ENCODE peak calls at places on chromosome 20, in eight cellular contexts. One of them, this sample, is unnamed.

GRCh38 chr20:21302645-21303060 is 478 bp upstream of the XRN2 start:
- DNase-seq in SK-N-SH: no peak
- DNase-seq in DND-41: no peak
- DNase-seq in PC-3: peak
- DNase-seq in neuronal stem cell: no peak
- DNase-seq in mesendoderm: no peak
- DNase-seq in fibroblast of lung: no peak
- DNase-seq in NT2/D1: no peak
- DNase-seq in this sample: no peak

GRCh38 chr20:60815656-60816055 is 436.4 kb upstream of the CDH4 start:
- DNase-seq in SK-N-SH: no peak
- DNase-seq in neuronal stem cell: no peak
- DNase-seq in PC-3: no peak
- DNase-seq in mesendoderm: no peak
- DNase-seq in fibroblast of lung: no peak
- DNase-seq in DND-41: no peak
- DNase-seq in NT2/D1: no peak
- DNase-seq in this sample: no peak

GRCh38 chr20:57603120-57603519 is 17.1 kb downstream of the ZBP1 start:
- DNase-seq in mesendoderm: no peak
- DNase-seq in fibroblast of lung: no peak
- DNase-seq in SK-N-SH: no peak
- DNase-seq in DND-41: no peak
- DNase-seq in NT2/D1: no peak
- DNase-seq in PC-3: no peak
- DNase-seq in neuronal stem cell: no peak
- DNase-seq in this sample: no peak

GRCh38 chr20:62042025-62042820 is 23.5 kb downstream of the TAF4 start:
- DNase-seq in PC-3: no peak
- DNase-seq in NT2/D1: no peak
- DNase-seq in SK-N-SH: no peak
- DNase-seq in fibroblast of lung: no peak
- DNase-seq in neuronal stem cell: no peak
- DNase-seq in mesendoderm: no peak
- DNase-seq in DND-41: no peak
- DNase-seq in this sample: no peak

GRCh38 chr20:15711177-15711576 is 862.1 kb downstream of the KIF16B start:
- DNase-seq in fibroblast of lung: no peak
- DNase-seq in mesendoderm: no peak
- DNase-seq in neuronal stem cell: no peak
- DNase-seq in NT2/D1: no peak
- DNase-seq in SK-N-SH: no peak
- DNase-seq in PC-3: no peak
- DNase-seq in DND-41: no peak
- DNase-seq in this sample: no peak

GRCh38 chr20:35145141-35145564 is 2.0 kb downstream of the EDEM2 start:
- DNase-seq in neuronal stem cell: no peak
- DNase-seq in PC-3: peak
- DNase-seq in SK-N-SH: peak
- DNase-seq in fibroblast of lung: peak
- DNase-seq in mesendoderm: peak
- DNase-seq in DND-41: no peak
- DNase-seq in NT2/D1: peak
- DNase-seq in this sample: no peak

GRCh38 chr20:20864346-20865096 is 152.1 kb upstream of the RALGAPA2 start:
- DNase-seq in PC-3: peak
- DNase-seq in neuronal stem cell: peak
- DNase-seq in fibroblast of lung: no peak
- DNase-seq in DND-41: no peak
- DNase-seq in SK-N-SH: no peak
- DNase-seq in mesendoderm: peak
- DNase-seq in NT2/D1: no peak
- DNase-seq in this sample: peak

GRCh38 chr20:63979549-63980316 is at the start of gene SAMD10:
- DNase-seq in NT2/D1: no peak
- DNase-seq in PC-3: peak
- DNase-seq in DND-41: peak
- DNase-seq in SK-N-SH: peak
- DNase-seq in neuronal stem cell: no peak
- DNase-seq in mesendoderm: peak
- DNase-seq in fibroblast of lung: no peak
- DNase-seq in this sample: no peak

DNA sequence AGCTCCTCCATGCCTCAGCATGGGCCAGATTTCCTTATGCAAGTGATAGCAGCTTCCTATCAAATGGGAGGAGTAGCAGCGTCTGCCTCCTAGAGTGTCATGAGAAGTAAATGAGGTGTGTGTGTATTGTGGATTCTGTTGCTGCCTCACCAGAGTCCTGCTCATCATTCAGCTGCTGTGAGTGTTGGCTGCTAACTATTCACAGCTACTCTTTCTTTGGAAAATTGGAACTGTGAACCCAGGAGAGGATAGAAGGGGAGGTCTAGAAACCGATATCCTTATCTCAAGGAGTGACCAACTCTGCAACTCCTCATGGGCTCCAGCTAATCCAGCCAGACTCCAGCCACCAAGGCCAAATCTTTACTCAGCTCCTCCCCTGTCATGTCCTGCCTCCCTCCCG is 63.3 kb downstream of the TOX2 start:
- DNase-seq in neuronal stem cell: no peak
- DNase-seq in fibroblast of lung: no peak
- DNase-seq in NT2/D1: no peak
- DNase-seq in DND-41: no peak
- DNase-seq in PC-3: no peak
- DNase-seq in mesendoderm: peak
- DNase-seq in SK-N-SH: no peak
- DNase-seq in this sample: no peak
- H3K9ac ChIP-seq in neuronal stem cell: no peak
- H3K9ac ChIP-seq in fibroblast of lung: no peak
- H3K9ac ChIP-seq in NT2/D1: no peak
- H3K9ac ChIP-seq in DND-41: no peak
- H3K9ac ChIP-seq in PC-3: no peak
- H3K9ac ChIP-seq in mesendoderm: no peak
- H3K9ac ChIP-seq in SK-N-SH: no peak
- H3K9ac ChIP-seq in this sample: no peak

DNA sequence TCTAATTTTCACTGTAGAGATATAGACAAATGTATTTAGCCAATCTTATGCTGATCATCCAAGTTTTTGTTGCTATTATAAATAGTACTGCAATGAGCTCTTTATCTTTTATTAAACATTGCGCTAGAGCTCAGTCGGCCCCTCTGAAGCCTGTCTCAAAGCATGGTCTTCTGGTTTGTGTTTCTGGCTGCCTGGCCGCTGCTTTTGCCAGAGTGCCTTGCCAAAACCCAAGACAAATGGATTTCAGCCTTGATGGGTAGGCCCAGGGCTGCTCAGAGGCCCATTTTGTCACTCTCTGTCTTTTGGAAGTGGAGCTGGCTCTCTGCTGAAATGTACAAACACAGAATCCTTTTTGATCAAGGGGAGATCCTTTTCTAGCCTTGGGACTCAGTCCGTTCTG is 102.9 kb upstream of the KCNG1 start:
- DNase-seq in neuronal stem cell: no peak
- DNase-seq in fibroblast of lung: no peak
- DNase-seq in mesendoderm: no peak
- DNase-seq in PC-3: no peak
- DNase-seq in SK-N-SH: no peak
- DNase-seq in NT2/D1: no peak
- DNase-seq in DND-41: no peak
- DNase-seq in this sample: no peak
- H3K9ac ChIP-seq in neuronal stem cell: no peak
- H3K9ac ChIP-seq in fibroblast of lung: no peak
- H3K9ac ChIP-seq in mesendoderm: no peak
- H3K9ac ChIP-seq in PC-3: no peak
- H3K9ac ChIP-seq in SK-N-SH: no peak
- H3K9ac ChIP-seq in NT2/D1: no peak
- H3K9ac ChIP-seq in DND-41: no peak
- H3K9ac ChIP-seq in this sample: no peak

GRCh38 chr20:59318803-59319202 is 18.4 kb downstream of the EDN3 start:
- DNase-seq in PC-3: no peak
- DNase-seq in neuronal stem cell: no peak
- DNase-seq in fibroblast of lung: no peak
- DNase-seq in DND-41: no peak
- DNase-seq in mesendoderm: no peak
- DNase-seq in SK-N-SH: no peak
- DNase-seq in NT2/D1: no peak
- DNase-seq in this sample: no peak

GRCh38 chr20:59316911-59317310 is 16.5 kb downstream of the EDN3 start:
- DNase-seq in mesendoderm: no peak
- DNase-seq in SK-N-SH: no peak
- DNase-seq in NT2/D1: no peak
- DNase-seq in fibroblast of lung: no peak
- DNase-seq in neuronal stem cell: no peak
- DNase-seq in PC-3: no peak
- DNase-seq in DND-41: no peak
- DNase-seq in this sample: no peak

GRCh38 chr20:59317332-59317731 is 16.9 kb downstream of the EDN3 start:
- DNase-seq in mesendoderm: no peak
- DNase-seq in NT2/D1: no peak
- DNase-seq in PC-3: no peak
- DNase-seq in neuronal stem cell: no peak
- DNase-seq in fibroblast of lung: no peak
- DNase-seq in SK-N-SH: no peak
- DNase-seq in DND-41: no peak
- DNase-seq in this sample: no peak

GRCh38 chr20:59320426-59320825 is 20.0 kb downstream of the EDN3 start:
- DNase-seq in DND-41: no peak
- DNase-seq in neuronal stem cell: no peak
- DNase-seq in mesendoderm: no peak
- DNase-seq in PC-3: no peak
- DNase-seq in SK-N-SH: no peak
- DNase-seq in NT2/D1: no peak
- DNase-seq in fibroblast of lung: no peak
- DNase-seq in this sample: no peak

DNA sequence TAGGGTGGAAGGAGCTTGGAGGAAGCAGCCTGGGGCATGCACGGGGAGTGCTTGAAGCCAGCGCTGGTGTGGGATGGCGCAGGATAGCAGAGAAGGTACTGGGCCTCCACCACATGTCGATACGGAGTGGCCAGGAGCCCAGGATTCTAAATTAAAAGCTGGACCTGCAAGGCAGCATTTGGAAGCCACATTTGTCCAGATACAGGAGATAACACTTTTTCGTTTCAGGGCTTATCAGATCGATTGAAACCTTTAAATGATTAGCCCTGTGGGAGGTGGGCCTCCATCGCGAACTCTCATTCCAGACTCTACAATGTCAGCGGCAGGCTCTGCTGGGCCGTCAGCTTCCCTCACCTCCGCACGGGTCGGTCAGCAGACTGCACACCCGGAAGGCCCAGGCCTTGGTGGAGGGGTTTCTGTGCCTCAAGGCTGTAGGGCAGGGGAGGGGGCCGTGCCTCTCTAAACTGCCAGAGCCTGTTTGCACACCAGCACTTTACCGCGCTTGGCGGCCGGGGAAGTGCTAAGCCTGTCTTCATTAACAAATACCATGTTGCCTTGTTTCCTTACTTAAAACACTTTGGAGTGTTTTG is 17.9 kb downstream of the EDN3 start:
- DNase-seq in NT2/D1: no peak
- DNase-seq in fibroblast of lung: no peak
- DNase-seq in SK-N-SH: peak
- DNase-seq in PC-3: no peak
- DNase-seq in neuronal stem cell: no peak
- DNase-seq in mesendoderm: no peak
- DNase-seq in DND-41: no peak
- DNase-seq in this sample: no peak
- H3K9ac ChIP-seq in NT2/D1: no peak
- H3K9ac ChIP-seq in fibroblast of lung: no peak
- H3K9ac ChIP-seq in SK-N-SH: no peak
- H3K9ac ChIP-seq in PC-3: no peak
- H3K9ac ChIP-seq in neuronal stem cell: no peak
- H3K9ac ChIP-seq in mesendoderm: no peak
- H3K9ac ChIP-seq in DND-41: no peak
- H3K9ac ChIP-seq in this sample: no peak

DNA sequence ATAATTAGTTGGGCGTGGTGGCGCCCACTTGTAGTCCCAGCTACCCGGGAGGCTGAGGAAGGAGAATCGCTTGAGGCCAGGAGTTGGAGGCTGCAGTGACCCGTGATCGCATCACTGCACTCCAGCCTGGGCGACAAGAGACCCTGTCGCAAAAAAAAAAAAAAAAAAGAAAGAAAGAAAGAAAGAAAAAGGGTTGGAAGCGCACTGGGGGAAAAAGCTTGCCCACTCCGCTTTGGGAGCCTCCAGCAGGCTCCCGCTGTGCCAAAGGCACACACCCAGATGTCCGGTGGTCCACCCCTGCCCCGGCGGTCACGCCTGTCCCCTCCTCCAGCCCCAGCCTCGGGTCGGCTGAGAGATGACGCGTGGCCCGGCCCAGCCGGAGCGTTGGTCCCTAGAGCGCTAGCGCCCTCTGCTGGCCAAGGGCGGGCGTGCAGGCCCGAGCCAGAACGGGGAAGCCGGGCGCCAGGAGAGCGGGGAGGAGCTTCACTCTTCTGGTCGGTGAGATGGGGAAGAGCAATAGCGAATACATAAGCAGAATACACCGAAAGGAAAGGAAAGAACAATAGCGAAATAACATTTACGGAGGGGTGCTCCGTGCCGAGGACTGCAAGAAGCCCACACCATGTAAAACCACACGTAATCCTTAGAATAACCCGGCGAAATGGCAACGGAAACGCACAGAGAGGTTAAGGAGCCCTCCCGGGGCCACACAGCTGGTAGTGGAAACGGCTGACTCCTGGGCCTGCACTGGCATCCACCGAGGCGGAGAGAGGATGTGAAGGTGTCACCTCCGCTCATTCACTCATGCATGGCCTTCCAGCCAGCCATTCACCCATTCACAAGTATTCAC is 41.7 kb downstream of the UBE2V1 start:
- DNase-seq in SK-N-SH: peak
- DNase-seq in mesendoderm: peak
- DNase-seq in NT2/D1: peak
- DNase-seq in fibroblast of lung: peak
- DNase-seq in neuronal stem cell: peak
- DNase-seq in DND-41: peak
- DNase-seq in PC-3: peak
- DNase-seq in this sample: no peak
- H3K9ac ChIP-seq in SK-N-SH: peak
- H3K9ac ChIP-seq in mesendoderm: no peak
- H3K9ac ChIP-seq in NT2/D1: peak
- H3K9ac ChIP-seq in fibroblast of lung: peak
- H3K9ac ChIP-seq in neuronal stem cell: no peak
- H3K9ac ChIP-seq in DND-41: peak
- H3K9ac ChIP-seq in PC-3: peak
- H3K9ac ChIP-seq in this sample: peak

This sample was measured in SK-N-MC.